ENCODE peak calls at places on chromosomes 16 and 17, in seven cellular contexts. One of them, this sample, is unnamed.
A peak's percentile ranks its signal among the peaks of the same experiment; 100 is the strongest.

GRCh38 chr16:65287307-65287706 is 165.4 kb upstream of the CDH11 start:
- DNase-seq in AG10803: no peak
- DNase-seq in fibroblast of pulmonary artery: no peak
- DNase-seq in MM.1S: no peak
- DNase-seq in fibroblast of the aortic adventitia: no peak
- DNase-seq in NCI-H446 treated with DMSO at 0.1 percent for 48 hours: no peak
- DNase-seq in GOT3: no peak
- DNase-seq in this sample: no peak

GRCh38 chr16:29862383-29862883 is 593 bp downstream of the CDIPT start:
- DNase-seq in fibroblast of the aortic adventitia: peak; percentile 27
- DNase-seq in fibroblast of pulmonary artery: peak; percentile 17
- DNase-seq in MM.1S: peak; percentile 11
- DNase-seq in AG10803: no peak
- DNase-seq in NCI-H446 treated with DMSO at 0.1 percent for 48 hours: no peak
- DNase-seq in GOT3: no peak
- DNase-seq in this sample: no peak

GRCh38 chr17:50064253-50064991 is 8.5 kb downstream of the ITGA3 start:
- DNase-seq in GOT3: peak; percentile 19
- DNase-seq in MM.1S: no peak
- DNase-seq in NCI-H446 treated with DMSO at 0.1 percent for 48 hours: no peak
- DNase-seq in fibroblast of the aortic adventitia: peak; percentile 86
- DNase-seq in fibroblast of pulmonary artery: peak; percentile 95
- DNase-seq in AG10803: peak; percentile 95
- DNase-seq in this sample: peak; percentile 92

GRCh38 chr16:86735727-86736126 is 157.4 kb downstream of the FOXL1 start:
- DNase-seq in NCI-H446 treated with DMSO at 0.1 percent for 48 hours: no peak
- DNase-seq in AG10803: no peak
- DNase-seq in GOT3: no peak
- DNase-seq in fibroblast of the aortic adventitia: no peak
- DNase-seq in fibroblast of pulmonary artery: no peak
- DNase-seq in MM.1S: no peak
- DNase-seq in this sample: no peak

GRCh38 chr16:875182-876040 is 74.9 kb upstream of the GNG13 start:
- DNase-seq in MM.1S: no peak
- DNase-seq in AG10803: no peak
- DNase-seq in fibroblast of the aortic adventitia: no peak
- DNase-seq in NCI-H446 treated with DMSO at 0.1 percent for 48 hours: no peak
- DNase-seq in fibroblast of pulmonary artery: no peak
- DNase-seq in GOT3: no peak
- DNase-seq in this sample: no peak

GRCh38 chr16:71499775-71500364 is 10.7 kb upstream of the ZNF19 start:
- DNase-seq in AG10803: peak; percentile 61
- DNase-seq in GOT3: no peak
- DNase-seq in NCI-H446 treated with DMSO at 0.1 percent for 48 hours: no peak
- DNase-seq in MM.1S: peak; percentile 68
- DNase-seq in fibroblast of pulmonary artery: peak; percentile 79
- DNase-seq in fibroblast of the aortic adventitia: peak; percentile 77
- DNase-seq in this sample: peak; percentile 44

GRCh38 chr16:56514845-56515244 is 5.0 kb downstream of the BBS2 start:
- DNase-seq in fibroblast of pulmonary artery: no peak
- DNase-seq in AG10803: no peak
- DNase-seq in fibroblast of the aortic adventitia: no peak
- DNase-seq in MM.1S: no peak
- DNase-seq in GOT3: no peak
- DNase-seq in NCI-H446 treated with DMSO at 0.1 percent for 48 hours: no peak
- DNase-seq in this sample: no peak

GRCh38 chr17:82438401-82439193 is 12.0 kb downstream of the CYBC1 start:
- DNase-seq in fibroblast of pulmonary artery: no peak
- DNase-seq in MM.1S: no peak
- DNase-seq in fibroblast of the aortic adventitia: no peak
- DNase-seq in NCI-H446 treated with DMSO at 0.1 percent for 48 hours: no peak
- DNase-seq in GOT3: no peak
- DNase-seq in AG10803: no peak
- DNase-seq in this sample: no peak

GRCh38 chr17:2802574-2802973 is 6.3 kb downstream of the RAP1GAP2 start:
- DNase-seq in fibroblast of pulmonary artery: no peak
- DNase-seq in fibroblast of the aortic adventitia: no peak
- DNase-seq in GOT3: no peak
- DNase-seq in NCI-H446 treated with DMSO at 0.1 percent for 48 hours: no peak
- DNase-seq in MM.1S: no peak
- DNase-seq in AG10803: no peak
- DNase-seq in this sample: no peak

GRCh38 chr16:17585449-17586080 is 114.8 kb upstream of the XYLT1 start:
- DNase-seq in fibroblast of pulmonary artery: no peak
- DNase-seq in NCI-H446 treated with DMSO at 0.1 percent for 48 hours: no peak
- DNase-seq in AG10803: no peak
- DNase-seq in fibroblast of the aortic adventitia: no peak
- DNase-seq in MM.1S: no peak
- DNase-seq in GOT3: no peak
- DNase-seq in this sample: no peak

GRCh38 chr17:82384051-82384729 is 12.6 kb downstream of the UTS2R start:
- DNase-seq in AG10803: no peak
- DNase-seq in fibroblast of pulmonary artery: no peak
- DNase-seq in NCI-H446 treated with DMSO at 0.1 percent for 48 hours: no peak
- DNase-seq in GOT3: no peak
- DNase-seq in fibroblast of the aortic adventitia: no peak
- DNase-seq in MM.1S: no peak
- DNase-seq in this sample: no peak

GRCh38 chr16:63883091-63883490 is 1238.8 kb downstream of the CDH11 start:
- DNase-seq in NCI-H446 treated with DMSO at 0.1 percent for 48 hours: no peak
- DNase-seq in fibroblast of the aortic adventitia: no peak
- DNase-seq in fibroblast of pulmonary artery: no peak
- DNase-seq in AG10803: no peak
- DNase-seq in MM.1S: no peak
- DNase-seq in GOT3: no peak
- DNase-seq in this sample: no peak

GRCh38 chr17:7215136-7215638 is 4.4 kb downstream of the DLG4 start:
- DNase-seq in GOT3: no peak
- DNase-seq in MM.1S: no peak
- DNase-seq in fibroblast of the aortic adventitia: no peak
- DNase-seq in fibroblast of pulmonary artery: no peak
- DNase-seq in NCI-H446 treated with DMSO at 0.1 percent for 48 hours: no peak
- DNase-seq in AG10803: no peak
- DNase-seq in this sample: no peak

GRCh38 chr17:3815122-3815521 is 14.1 kb upstream of the ITGAE start:
- DNase-seq in fibroblast of the aortic adventitia: no peak
- DNase-seq in MM.1S: no peak
- DNase-seq in fibroblast of pulmonary artery: no peak
- DNase-seq in NCI-H446 treated with DMSO at 0.1 percent for 48 hours: no peak
- DNase-seq in GOT3: no peak
- DNase-seq in AG10803: no peak
- DNase-seq in this sample: no peak

GRCh38 chr17:305090-305976 is 47.3 kb downstream of the RPH3AL start:
- DNase-seq in MM.1S: no peak
- DNase-seq in GOT3: no peak
- DNase-seq in fibroblast of pulmonary artery: no peak
- DNase-seq in NCI-H446 treated with DMSO at 0.1 percent for 48 hours: no peak
- DNase-seq in fibroblast of the aortic adventitia: no peak
- DNase-seq in AG10803: no peak
- DNase-seq in this sample: no peak

GRCh38 chr16:67413978-67414891 is 2.0 kb downstream of the ZDHHC1 start:
- DNase-seq in AG10803: no peak
- DNase-seq in NCI-H446 treated with DMSO at 0.1 percent for 48 hours: no peak
- DNase-seq in GOT3: no peak
- DNase-seq in fibroblast of the aortic adventitia: no peak
- DNase-seq in MM.1S: no peak
- DNase-seq in fibroblast of pulmonary artery: no peak
- DNase-seq in this sample: no peak

GRCh38 chr17:50203589-50204345 is 2.3 kb upstream of the COL1A1 start:
- DNase-seq in fibroblast of pulmonary artery: peak; percentile 71
- DNase-seq in AG10803: peak; percentile 100
- DNase-seq in NCI-H446 treated with DMSO at 0.1 percent for 48 hours: no peak
- DNase-seq in MM.1S: no peak
- DNase-seq in fibroblast of the aortic adventitia: peak; percentile 98
- DNase-seq in GOT3: no peak
- DNase-seq in this sample: peak; percentile 99

GRCh38 chr16:21169249-21169981 is 10.9 kb downstream of the LDAF1 start:
- DNase-seq in fibroblast of the aortic adventitia: peak; percentile 50
- DNase-seq in NCI-H446 treated with DMSO at 0.1 percent for 48 hours: no peak
- DNase-seq in GOT3: no peak
- DNase-seq in MM.1S: no peak
- DNase-seq in fibroblast of pulmonary artery: no peak
- DNase-seq in AG10803: peak; percentile 27
- DNase-seq in this sample: peak; percentile 68

GRCh38 chr16:28893291-28893690 is 15.0 kb downstream of the ATP2A1 start:
- DNase-seq in fibroblast of the aortic adventitia: no peak
- DNase-seq in NCI-H446 treated with DMSO at 0.1 percent for 48 hours: no peak
- DNase-seq in GOT3: no peak
- DNase-seq in fibroblast of pulmonary artery: no peak
- DNase-seq in MM.1S: no peak
- DNase-seq in AG10803: no peak
- DNase-seq in this sample: no peak

GRCh38 chr17:5226940-5227878 is 7.5 kb downstream of the SCIMP start:
- DNase-seq in GOT3: no peak
- DNase-seq in AG10803: no peak
- DNase-seq in fibroblast of the aortic adventitia: no peak
- DNase-seq in NCI-H446 treated with DMSO at 0.1 percent for 48 hours: no peak
- DNase-seq in fibroblast of pulmonary artery: no peak
- DNase-seq in MM.1S: no peak
- DNase-seq in this sample: no peak

GRCh38 chr17:69093995-69094394 is 33.3 kb upstream of the ABCA9 start:
- DNase-seq in NCI-H446 treated with DMSO at 0.1 percent for 48 hours: no peak
- DNase-seq in fibroblast of the aortic adventitia: no peak
- DNase-seq in AG10803: no peak
- DNase-seq in GOT3: no peak
- DNase-seq in fibroblast of pulmonary artery: no peak
- DNase-seq in MM.1S: no peak
- DNase-seq in this sample: no peak

GRCh38 chr17:42608692-42609181 is 437 bp downstream of the RETREG3 start:
- DNase-seq in fibroblast of pulmonary artery: no peak
- DNase-seq in AG10803: no peak
- DNase-seq in GOT3: no peak
- DNase-seq in MM.1S: peak; percentile 34
- DNase-seq in NCI-H446 treated with DMSO at 0.1 percent for 48 hours: no peak
- DNase-seq in fibroblast of the aortic adventitia: no peak
- DNase-seq in this sample: no peak

GRCh38 chr16:87582221-87582965 is 19.9 kb upstream of the JPH3 start:
- DNase-seq in fibroblast of the aortic adventitia: peak; percentile 95
- DNase-seq in AG10803: peak; percentile 82
- DNase-seq in GOT3: no peak
- DNase-seq in fibroblast of pulmonary artery: peak; percentile 88
- DNase-seq in MM.1S: no peak
- DNase-seq in NCI-H446 treated with DMSO at 0.1 percent for 48 hours: peak; percentile 25
- DNase-seq in this sample: peak; percentile 86

GRCh38 chr16:3149630-3150345 is 15.0 kb downstream of the ZNF213 start:
- DNase-seq in GOT3: no peak
- DNase-seq in NCI-H446 treated with DMSO at 0.1 percent for 48 hours: no peak
- DNase-seq in fibroblast of the aortic adventitia: peak; percentile 39
- DNase-seq in MM.1S: no peak
- DNase-seq in AG10803: peak; percentile 63
- DNase-seq in fibroblast of pulmonary artery: peak; percentile 67
- DNase-seq in this sample: peak; percentile 61

GRCh38 chr16:24974859-24975258 is 40.3 kb downstream of the ARHGAP17 start:
- DNase-seq in MM.1S: no peak
- DNase-seq in fibroblast of the aortic adventitia: no peak
- DNase-seq in GOT3: no peak
- DNase-seq in NCI-H446 treated with DMSO at 0.1 percent for 48 hours: no peak
- DNase-seq in fibroblast of pulmonary artery: no peak
- DNase-seq in AG10803: no peak
- DNase-seq in this sample: no peak

GRCh38 chr17:73096866-73097265 is 4.4 kb upstream of the SLC39A11 start:
- DNase-seq in fibroblast of pulmonary artery: peak; percentile 10
- DNase-seq in NCI-H446 treated with DMSO at 0.1 percent for 48 hours: no peak
- DNase-seq in MM.1S: no peak
- DNase-seq in GOT3: peak; percentile 42
- DNase-seq in fibroblast of the aortic adventitia: peak; percentile 18
- DNase-seq in AG10803: peak; percentile 50
- DNase-seq in this sample: peak; percentile 12

GRCh38 chr17:82013341-82013740 is 9.3 kb downstream of the CENPX start:
- DNase-seq in NCI-H446 treated with DMSO at 0.1 percent for 48 hours: no peak
- DNase-seq in fibroblast of pulmonary artery: no peak
- DNase-seq in MM.1S: no peak
- DNase-seq in AG10803: no peak
- DNase-seq in fibroblast of the aortic adventitia: peak; percentile 20
- DNase-seq in GOT3: no peak
- DNase-seq in this sample: peak; percentile 36

GRCh38 chr17:58614854-58615409 is 76.9 kb downstream of the TEX14 start:
- DNase-seq in AG10803: no peak
- DNase-seq in fibroblast of pulmonary artery: no peak
- DNase-seq in fibroblast of the aortic adventitia: no peak
- DNase-seq in NCI-H446 treated with DMSO at 0.1 percent for 48 hours: no peak
- DNase-seq in GOT3: no peak
- DNase-seq in MM.1S: no peak
- DNase-seq in this sample: no peak

GRCh38 chr17:77282524-77283515 is 142.1 kb downstream of the SEC14L1 start:
- DNase-seq in GOT3: no peak
- DNase-seq in MM.1S: no peak
- DNase-seq in AG10803: peak; percentile 19
- DNase-seq in fibroblast of the aortic adventitia: no peak
- DNase-seq in fibroblast of pulmonary artery: peak; percentile 77
- DNase-seq in NCI-H446 treated with DMSO at 0.1 percent for 48 hours: no peak
- DNase-seq in this sample: peak; percentile 62

GRCh38 chr16:27367463-27368357 is 34.3 kb upstream of the IL21R start:
- DNase-seq in AG10803: peak; percentile 71
- DNase-seq in MM.1S: peak; percentile 45
- DNase-seq in fibroblast of pulmonary artery: peak; percentile 79
- DNase-seq in NCI-H446 treated with DMSO at 0.1 percent for 48 hours: no peak
- DNase-seq in fibroblast of the aortic adventitia: peak; percentile 73
- DNase-seq in GOT3: peak; percentile 22
- DNase-seq in this sample: peak; percentile 63

GRCh38 chr16:908526-909155 is 62.1 kb downstream of the LMF1 start:
- DNase-seq in GOT3: no peak
- DNase-seq in AG10803: no peak
- DNase-seq in NCI-H446 treated with DMSO at 0.1 percent for 48 hours: no peak
- DNase-seq in fibroblast of the aortic adventitia: no peak
- DNase-seq in MM.1S: no peak
- DNase-seq in fibroblast of pulmonary artery: no peak
- DNase-seq in this sample: no peak

GRCh38 chr17:17822189-17822978 is 14.4 kb downstream of the SREBF1 start:
- DNase-seq in fibroblast of pulmonary artery: peak; percentile 90
- DNase-seq in fibroblast of the aortic adventitia: peak; percentile 96
- DNase-seq in GOT3: no peak
- DNase-seq in NCI-H446 treated with DMSO at 0.1 percent for 48 hours: peak; percentile 41
- DNase-seq in AG10803: peak; percentile 95
- DNase-seq in MM.1S: no peak
- DNase-seq in this sample: peak; percentile 93

GRCh38 chr17:51189628-51190027 is 23.4 kb downstream of the NME2 start:
- DNase-seq in MM.1S: no peak
- DNase-seq in fibroblast of pulmonary artery: no peak
- DNase-seq in AG10803: no peak
- DNase-seq in fibroblast of the aortic adventitia: peak; percentile 12
- DNase-seq in NCI-H446 treated with DMSO at 0.1 percent for 48 hours: no peak
- DNase-seq in GOT3: no peak
- DNase-seq in this sample: no peak

GRCh38 chr16:70157477-70158260 is 15.9 kb upstream of the CLEC18C start:
- DNase-seq in GOT3: no peak
- DNase-seq in fibroblast of the aortic adventitia: no peak
- DNase-seq in AG10803: no peak
- DNase-seq in NCI-H446 treated with DMSO at 0.1 percent for 48 hours: no peak
- DNase-seq in fibroblast of pulmonary artery: no peak
- DNase-seq in MM.1S: no peak
- DNase-seq in this sample: no peak

GRCh38 chr17:78041401-78042179 is 83.1 kb downstream of the TNRC6C start:
- DNase-seq in MM.1S: no peak
- DNase-seq in AG10803: no peak
- DNase-seq in fibroblast of pulmonary artery: peak; percentile 10
- DNase-seq in NCI-H446 treated with DMSO at 0.1 percent for 48 hours: no peak
- DNase-seq in fibroblast of the aortic adventitia: peak; percentile 57
- DNase-seq in GOT3: no peak
- DNase-seq in this sample: peak; percentile 55

GRCh38 chr17:61392679-61393078 is 7.0 kb upstream of the TBX2 start:
- DNase-seq in MM.1S: no peak
- DNase-seq in fibroblast of the aortic adventitia: no peak
- DNase-seq in NCI-H446 treated with DMSO at 0.1 percent for 48 hours: no peak
- DNase-seq in GOT3: no peak
- DNase-seq in fibroblast of pulmonary artery: no peak
- DNase-seq in AG10803: no peak
- DNase-seq in this sample: no peak

GRCh38 chr16:50509521-50510341 is 38.5 kb upstream of the NKD1 start:
- DNase-seq in AG10803: peak; percentile 6
- DNase-seq in fibroblast of the aortic adventitia: peak; percentile 3
- DNase-seq in MM.1S: no peak
- DNase-seq in NCI-H446 treated with DMSO at 0.1 percent for 48 hours: no peak
- DNase-seq in fibroblast of pulmonary artery: peak; percentile 21
- DNase-seq in GOT3: no peak
- DNase-seq in this sample: peak; percentile 10

GRCh38 chr17:2034806-2035548 is 5.0 kb downstream of the DPH1 start:
- DNase-seq in fibroblast of pulmonary artery: peak; percentile 37
- DNase-seq in fibroblast of the aortic adventitia: peak; percentile 88
- DNase-seq in GOT3: peak; percentile 35
- DNase-seq in NCI-H446 treated with DMSO at 0.1 percent for 48 hours: no peak
- DNase-seq in MM.1S: no peak
- DNase-seq in AG10803: peak; percentile 93
- DNase-seq in this sample: peak; percentile 86